ENCODE peak calls at places on chromosomes 4 and X, in eight cellular contexts. X is dermis blood vessel endothelial cell; Z is progenitor cell of endocrine pancreas; M is activated CD8-positive, alpha-beta memory T cell treated with anti-CD3 and anti-CD28 coated beads for 48 hours; J is NCI-H748 treated with DMSO at 0.1 percent for 48 hours; F is NCI-H1092; O is IMR-90; H is mucosa of gallbladder. U is an unnamed sample.

GRCh38 chr4:38128478-38129451 is 168.6 kb downstream of the PTTG2 start:
- DNase-seq in F (no peak), M (peak), Z (no peak), X (no peak), J (peak), O (peak), H (no peak), U (peak)

GRCh38 chr4:116839826-116840225 is 245.6 kb downstream of the TRAM1L1 start:
- DNase-seq in F (no peak), M (no peak), X (no peak), H (no peak), Z (no peak), O (no peak), J (no peak), U (no peak)

GRCh38 chr4:156889616-156890594 is 81.7 kb downstream of the PDGFC start:
- DNase-seq in Z (no peak), J (no peak), X (no peak), O (peak), F (no peak), H (peak), M (no peak), U (no peak)

GRCh38 chr4:26287748-26288147 is 33.1 kb upstream of the RBPJ start:
- DNase-seq in O (no peak), Z (no peak), F (no peak), J (no peak), H (no peak), X (no peak), M (no peak), U (no peak)

GRCh38 chrX:13029341-13029740 is 15.1 kb downstream of the FAM9C start:
- DNase-seq in O (peak), F (no peak), H (peak), X (peak), Z (no peak), J (no peak), M (no peak), U (no peak)

GRCh38 chr4:134201216-134202098 is at the start of gene PABPC4L:
- DNase-seq in X (peak), H (no peak), F (no peak), J (peak), O (peak), Z (peak), M (no peak), U (no peak)

GRCh38 chrX:44828008-44828605 is 15.7 kb upstream of the DUSP21 start:
- DNase-seq in J (no peak), O (peak), X (peak), F (no peak), H (peak), M (no peak), Z (no peak), U (no peak)

GRCh38 chr4:157983300-157983699 is 189.5 kb downstream of the GASK1B start:
- DNase-seq in H (no peak), Z (no peak), F (no peak), M (no peak), O (no peak), J (no peak), X (peak), U (no peak)

GRCh38 chr4:169802871-169803270 is 45.1 kb upstream of the HPF1 start:
- DNase-seq in F (no peak), M (no peak), Z (no peak), O (no peak), H (no peak), X (no peak), J (no peak), U (no peak)

GRCh38 chr4:185238261-185238681 is 28.9 kb downstream of the SNX25 start:
- DNase-seq in X (no peak), F (no peak), Z (no peak), M (no peak), H (no peak), O (peak), J (no peak), U (no peak)

GRCh38 chrX:12955882-12956703 is 18.8 kb upstream of the TMSB4X start:
- DNase-seq in F (no peak), M (no peak), J (no peak), Z (no peak), H (no peak), X (peak), O (peak), U (peak)

GRCh38 chr4:158496030-158496741 is 25.5 kb upstream of the RXFP1 start:
- DNase-seq in M (no peak), J (no peak), O (no peak), X (peak), F (peak), Z (peak), H (no peak), U (no peak)

GRCh38 chr4:76943790-76944189 is 5.8 kb upstream of the SEPTIN11 start:
- DNase-seq in X (no peak), F (no peak), M (no peak), Z (no peak), J (no peak), O (no peak), H (no peak), U (no peak)

GRCh38 chrX:70030242-70030823 is 19.4 kb downstream of the AWAT2 start:
- DNase-seq in O (peak), H (no peak), Z (peak), J (peak), F (peak), X (peak), M (no peak), U (no peak)

GRCh38 chrX:49230500-49231232 is 2.5 kb downstream of the CACNA1F start:
- DNase-seq in X (peak), Z (peak), H (peak), F (no peak), O (no peak), J (no peak), M (peak), U (peak)

GRCh38 chr4:26004290-26004689 is 90.3 kb downstream of the SMIM20 start:
- DNase-seq in J (no peak), O (no peak), H (no peak), X (no peak), F (no peak), Z (no peak), M (no peak), U (no peak)

GRCh38 chrX:70026112-70026850 is 23.5 kb downstream of the AWAT2 start:
- DNase-seq in J (no peak), X (peak), H (no peak), F (no peak), O (peak), M (no peak), Z (no peak), U (no peak)

GRCh38 chrX:7083468-7084396 is 63.8 kb upstream of the STS start:
- DNase-seq in X (peak), J (no peak), O (peak), M (no peak), Z (no peak), F (no peak), H (no peak), U (peak)

GRCh38 chrX:23103546-23103945 is 103.8 kb downstream of the DDX53 start:
- DNase-seq in F (no peak), Z (no peak), X (no peak), M (no peak), J (no peak), H (no peak), O (no peak), U (no peak)

GRCh38 chr4:102736636-102737549 is 23.9 kb downstream of the MANBA start:
- DNase-seq in Z (no peak), J (no peak), H (no peak), M (no peak), F (no peak), O (no peak), X (no peak), U (no peak)

GRCh38 chr4:123599920-123600394 is 203.4 kb downstream of the SPRY1 start:
- DNase-seq in H (peak), X (peak), F (no peak), J (peak), O (peak), Z (no peak), M (no peak), U (peak)

GRCh38 chr4:84482564-84483563 is 16.2 kb downstream of the NKX6-1 start:
- DNase-seq in J (no peak), F (no peak), O (no peak), M (no peak), Z (no peak), H (no peak), X (peak), U (no peak)